ENCODE peak calls at places on chromosomes 5 and 9, in eight cellular contexts. C is neuronal stem cell; L is tibial nerve; Z is upper lobe of right lung; D is left ventricle myocardium inferior; P is CD8-positive, alpha-beta T cell; O is suprapubic skin; B is PC-3. U is an unnamed sample. For H3K4me1, the result is how much of the 10 kb centered on the place peaks cover.

GRCh38 chr5:156474251-156474650 is 147.3 kb downstream of the SGCD start:
- DNase-seq in C (no peak), L (no peak), Z (no peak), D (peak), P (no peak), O (peak), B (no peak), U (no peak)

GRCh38 chr9:109035684-109036423 is 22.6 kb upstream of the CTNNAL1 start:
- DNase-seq in C (no peak), L (peak), Z (no peak), D (no peak), P (no peak), O (no peak), B (peak), U (no peak)

GRCh38 chr9:101026824-101027223 is 1.7 kb upstream of the PLPPR1 start:
- DNase-seq in C (no peak), L (no peak), Z (no peak), D (no peak), P (no peak), O (no peak), B (no peak), U (no peak)

GRCh38 chr9:71783120-71783523 is 14.8 kb upstream of the CEMIP2 start:
- DNase-seq in C (no peak), L (no peak), Z (peak), D (no peak), P (peak), O (peak), B (peak), U (peak)

GRCh38 chr5:90876366-90876765 is 317.8 kb downstream of the ADGRV1 start:
- DNase-seq in C (no peak), L (no peak), Z (no peak), D (no peak), P (no peak), O (no peak), B (no peak), U (no peak)

GRCh38 chr9:127123239-127123935 is 952 bp upstream of the ANGPTL2 start:
- DNase-seq in C (no peak), L (peak), Z (no peak), D (no peak), P (no peak), O (peak), B (no peak), U (peak)

GRCh38 chr9:22357016-22357415 is 89.6 kb upstream of the DMRTA1 start:
- DNase-seq in C (peak), L (no peak), Z (no peak), D (no peak), P (no peak), O (no peak), B (no peak), U (no peak)

GRCh38 chr9:5629312-5630037 is 568 bp downstream of the RIC1 start:
- DNase-seq in C (peak), L (peak), Z (peak), D (peak), P (no peak), O (peak), B (peak), U (peak)

GRCh38 chr9:114382951-114383865 is 4.6 kb downstream of the AKNA start:
- DNase-seq in C (no peak), L (no peak), Z (no peak), D (no peak), P (peak), O (no peak), B (no peak), U (peak)

GRCh38 chr9:124017929-124018730 is 6.6 kb downstream of the LHX2 start:
- DNase-seq in C (no peak), L (no peak), Z (peak), D (no peak), P (no peak), O (peak), B (no peak), U (no peak)

GRCh38 chr5:320524-321232 is 836 bp upstream of the AHRR start:
- DNase-seq in C (no peak), L (no peak), Z (peak), D (no peak), P (no peak), O (peak), B (no peak), U (no peak)

GRCh38 chr9:115385383-115386122 is 267.6 kb upstream of the TNC start:
- DNase-seq in C (no peak), L (no peak), Z (no peak), D (no peak), P (no peak), O (no peak), B (no peak), U (no peak)

GRCh38 chr9:80797841-80798688 is 891.3 kb downstream of the TLE1 start:
- DNase-seq in C (no peak), L (peak), Z (no peak), D (peak), P (no peak), O (no peak), B (no peak), U (no peak)

GRCh38 chr9:100637787-100638186 is 59.9 kb downstream of the CAVIN4 start:
- DNase-seq in C (peak), L (no peak), Z (no peak), D (no peak), P (no peak), O (no peak), B (peak), U (no peak)

GRCh38 chr9:120348951-120349429 is 231.0 kb downstream of the CDK5RAP2 start:
- DNase-seq in C (peak), L (no peak), Z (no peak), D (no peak), P (no peak), O (no peak), B (peak), U (no peak)

GRCh38 chr5:106873558-106873957 is 797.2 kb downstream of the EFNA5 start:
- DNase-seq in C (no peak), L (no peak), Z (no peak), D (no peak), P (no peak), O (peak), B (peak), U (no peak)

GRCh38 chr9:115301581-115301980 is 183.6 kb upstream of the TNC start:
- DNase-seq in C (no peak), L (no peak), Z (no peak), D (no peak), P (no peak), O (no peak), B (no peak), U (no peak)

GRCh38 chr5:113039229-113039628 is 62.6 kb downstream of the DCP2 start:
- DNase-seq in C (no peak), L (no peak), Z (no peak), D (no peak), P (no peak), O (no peak), B (peak), U (no peak)

GRCh38 chr5:68333649-68334549 is 118.3 kb downstream of the PIK3R1 start:
- DNase-seq in C (no peak), L (no peak), Z (no peak), D (no peak), P (no peak), O (no peak), B (peak), U (no peak)

GRCh38 chr5:177362871-177363507 is 5.3 kb downstream of the RGS14 start:
- DNase-seq in C (peak), L (peak), Z (peak), D (peak), P (peak), O (peak), B (peak), U (peak)

GRCh38 chr9:126791406-126792230 is 13.2 kb upstream of the ZBTB43 start:
- DNase-seq in C (no peak), L (no peak), Z (peak), D (no peak), P (no peak), O (no peak), B (peak), U (no peak)

GRCh38 chr9:2015581-2016410 is 649 bp downstream of the SMARCA2 start:
- DNase-seq in C (peak), L (peak), Z (peak), D (peak), P (peak), O (peak), B (peak), U (peak)

GRCh38 chr9:76027426-76027825 is 137.0 kb downstream of the PCSK5 start:
- DNase-seq in C (no peak), L (no peak), Z (no peak), D (no peak), P (no peak), O (no peak), B (no peak), U (no peak)

GRCh38 chr9:78213696-78214095 is 22.2 kb upstream of the CEP78 start:
- DNase-seq in C (no peak), L (no peak), Z (no peak), D (no peak), P (no peak), O (no peak), B (peak), U (no peak)

GRCh38 chr9:73269430-73270101 is 117.9 kb downstream of the ANXA1 start:
- DNase-seq in C (no peak), L (no peak), Z (no peak), D (no peak), P (no peak), O (no peak), B (peak), U (no peak)

DNA sequence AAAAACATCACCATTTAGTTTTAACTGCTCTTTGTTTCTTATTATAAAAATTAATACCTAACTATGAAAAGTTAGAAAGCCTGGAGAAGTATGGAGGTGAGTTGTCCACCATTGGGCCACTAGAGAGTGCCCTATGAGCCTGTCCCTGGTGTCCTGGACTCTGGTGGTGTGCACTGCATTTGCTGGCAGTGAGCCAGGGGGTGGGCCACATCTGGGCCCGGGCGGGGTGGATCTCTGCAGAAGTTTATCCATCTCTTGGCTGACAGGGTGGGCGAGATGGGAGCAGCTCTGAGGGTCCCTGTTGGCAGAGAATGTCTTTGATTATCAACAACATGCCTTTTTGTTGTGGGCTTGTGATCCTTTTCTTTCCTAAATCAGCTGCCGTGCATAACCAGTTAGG is 8.2 kb downstream of the TENT4A start:
- DNase-seq in C (no peak), L (no peak), Z (peak), D (peak), P (no peak), O (peak), B (no peak), U (peak)
- H3K4me1 ChIP-seq in C (under half), L (half or more), Z (half or more), D (half or more), P (half or more), O (half or more), B (under half), U (under half)

GRCh38 chr5:139684881-139685749 is 37.0 kb downstream of the CXXC5 start:
- DNase-seq in C (no peak), L (no peak), Z (no peak), D (peak), P (no peak), O (no peak), B (no peak), U (no peak)
- H3K27ac ChIP-seq in C (no peak), L (peak), Z (no peak), D (peak), P (no peak), O (no peak), B (no peak), U (no peak)

GRCh38 chr5:144202725-144203124 is 32.1 kb downstream of the KCTD16 start:
- DNase-seq in C (no peak), L (no peak), Z (no peak), D (no peak), P (no peak), O (no peak), B (no peak), U (no peak)
- H3K4me1 ChIP-seq in C (under half), L (under half), Z (under half), D (under half), P (under half), O (under half), B (under half), U (under half)

DNA sequence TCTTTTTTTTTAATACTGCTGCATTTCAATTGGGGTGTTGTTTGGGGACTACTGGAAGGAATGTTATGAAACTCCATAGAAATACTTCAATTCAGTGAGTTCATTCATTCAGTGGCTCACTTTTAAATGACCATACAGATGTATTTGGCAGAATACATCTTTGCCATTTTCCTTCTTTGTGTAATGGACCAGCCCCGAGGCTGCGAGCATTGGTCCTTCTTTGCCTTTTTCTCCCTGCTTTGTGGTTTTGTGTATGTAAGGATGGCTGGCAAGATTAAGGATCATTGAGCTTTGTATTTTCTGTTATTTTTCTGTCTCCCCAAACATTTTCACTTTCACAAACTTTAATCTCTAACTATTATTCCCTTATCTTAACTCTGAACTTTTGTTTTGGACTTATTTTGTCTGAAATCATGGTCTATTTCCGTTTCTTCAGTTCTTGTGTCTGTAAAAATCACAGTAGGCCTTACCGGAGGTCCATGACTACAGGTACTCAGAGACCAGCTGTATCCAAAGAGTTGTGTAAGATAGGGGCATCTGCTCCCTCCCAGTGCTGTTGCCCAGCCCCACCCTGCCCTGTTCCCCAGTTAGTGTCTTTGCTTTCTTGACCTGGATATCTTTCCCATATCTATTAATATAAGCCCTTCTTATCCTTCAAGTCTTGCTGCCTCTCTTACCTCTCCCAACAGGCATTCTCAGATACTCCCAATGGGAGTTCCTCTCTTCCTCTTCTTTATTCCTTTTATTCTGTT is 154.3 kb upstream of the DMRT1 start:
- DNase-seq in C (no peak), L (no peak), Z (no peak), D (no peak), P (no peak), O (no peak), B (no peak), U (no peak)
- H3K27ac ChIP-seq in C (no peak), L (no peak), Z (peak), D (peak), P (no peak), O (peak), B (peak), U (no peak)

DNA sequence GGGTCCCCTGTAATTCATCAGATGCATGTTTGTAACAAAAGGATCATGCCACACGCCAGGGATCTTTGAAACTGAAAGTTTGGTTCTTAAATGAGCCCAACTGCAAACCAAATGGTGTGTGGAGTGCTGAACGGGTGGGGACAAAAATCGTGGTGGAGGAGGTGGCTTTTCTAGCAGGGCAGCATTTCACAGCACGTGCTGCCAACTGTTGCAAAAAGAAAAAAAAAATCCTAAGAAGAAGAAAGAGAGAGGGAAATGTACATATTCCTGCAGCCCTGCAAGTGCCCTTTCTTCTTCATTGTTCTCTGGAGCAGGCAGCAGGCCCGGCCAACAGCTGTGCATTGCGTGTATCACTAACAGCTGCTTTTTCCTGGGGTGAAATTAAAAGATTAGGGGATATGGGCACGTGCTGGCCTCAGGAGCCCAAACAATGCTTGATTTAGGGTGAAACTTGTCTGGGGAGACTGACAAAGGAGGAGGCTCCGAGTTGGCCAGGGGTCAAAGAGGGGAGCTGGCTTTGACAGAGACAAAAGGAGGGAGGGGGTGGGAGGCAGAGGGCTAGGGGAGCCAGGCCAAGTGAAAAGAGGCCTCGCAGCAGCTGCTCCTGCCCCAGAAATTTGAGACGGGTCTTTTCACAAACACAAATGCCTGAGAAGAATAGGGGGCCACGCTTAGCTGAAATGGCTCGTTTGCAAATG is 73.0 kb downstream of the GADD45G start:
- DNase-seq in C (peak), L (no peak), Z (no peak), D (no peak), P (no peak), O (no peak), B (no peak), U (no peak)
- H3K4me1 ChIP-seq in C (under half), L (under half), Z (under half), D (under half), P (under half), O (under half), B (under half), U (under half)

GRCh38 chr9:134156564-134157377 is 7.6 kb downstream of the RNU6ATAC start:
- DNase-seq in C (no peak), L (no peak), Z (no peak), D (no peak), P (no peak), O (no peak), B (no peak), U (no peak)

GRCh38 chr9:134155812-134156360 is 8.5 kb downstream of the RNU6ATAC start:
- DNase-seq in C (no peak), L (no peak), Z (no peak), D (no peak), P (no peak), O (no peak), B (no peak), U (no peak)

GRCh38 chr9:134158242-134158641 is 6.1 kb downstream of the RNU6ATAC start:
- DNase-seq in C (no peak), L (no peak), Z (no peak), D (no peak), P (no peak), O (no peak), B (no peak), U (no peak)

GRCh38 chr9:134158753-134159392 is 5.5 kb downstream of the RNU6ATAC start:
- DNase-seq in C (no peak), L (no peak), Z (no peak), D (no peak), P (no peak), O (no peak), B (no peak), U (no peak)

DNA sequence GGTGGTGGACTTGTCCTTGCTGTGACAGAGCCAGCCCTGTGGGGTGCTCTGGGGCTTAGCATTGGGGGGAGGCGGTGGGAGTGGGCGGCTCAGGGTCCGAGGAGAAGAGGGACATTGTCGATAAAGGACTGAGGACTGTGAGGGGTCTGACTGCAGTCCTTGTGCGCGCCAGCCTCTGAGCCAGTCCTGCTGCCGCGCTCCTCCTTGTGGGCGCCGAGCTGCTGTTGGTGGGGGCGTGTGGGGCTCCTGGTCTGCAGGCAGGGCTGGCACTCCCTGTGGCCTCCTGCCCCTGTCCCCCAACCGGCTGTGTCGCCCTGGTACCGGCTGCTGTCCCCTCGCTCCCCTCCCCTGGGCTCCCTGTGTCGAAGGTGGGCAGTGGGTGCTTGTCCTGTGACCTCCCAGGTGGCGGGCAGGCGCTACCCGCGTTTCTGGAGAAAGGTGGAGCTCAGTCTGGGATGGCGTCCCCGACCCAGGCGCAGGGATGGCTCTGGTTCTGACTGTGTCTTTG is 6.9 kb downstream of the RNU6ATAC start:
- DNase-seq in C (no peak), L (no peak), Z (no peak), D (no peak), P (no peak), O (no peak), B (no peak), U (no peak)
- H3K27ac ChIP-seq in C (no peak), L (peak), Z (no peak), D (no peak), P (no peak), O (no peak), B (no peak), U (no peak)

GRCh38 chr5:59276277-59276647 is 617.3 kb downstream of the PDE4D start:
- DNase-seq in C (no peak), L (no peak), Z (no peak), D (no peak), P (no peak), O (no peak), B (no peak), U (no peak)
- H3K4me1 ChIP-seq in C (under half), L (under half), Z (under half), D (under half), P (under half), O (under half), B (under half), U (under half)

DNA sequence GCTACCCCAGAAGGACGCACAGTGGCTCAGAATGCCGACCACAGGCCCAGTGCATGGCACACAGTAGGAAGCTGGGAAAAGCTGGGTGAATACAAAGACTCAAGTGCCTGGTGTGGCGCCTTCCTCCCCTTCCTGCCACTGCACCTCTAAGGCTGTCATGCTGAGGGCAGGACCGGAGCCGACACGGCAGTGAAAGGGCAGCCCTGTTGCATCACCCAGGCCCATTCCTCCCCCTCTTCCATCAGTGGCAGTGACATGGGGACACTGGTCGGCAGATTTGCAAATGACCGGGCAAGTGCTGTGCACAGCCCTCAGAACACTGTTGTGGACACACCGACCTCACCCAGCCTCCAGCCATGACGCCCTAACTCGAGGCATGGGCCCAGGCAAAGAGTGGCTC is 84.0 kb downstream of the STK10 start:
- DNase-seq in C (no peak), L (no peak), Z (no peak), D (peak), P (no peak), O (no peak), B (no peak), U (no peak)
- H3K27ac ChIP-seq in C (peak), L (no peak), Z (peak), D (peak), P (no peak), O (no peak), B (no peak), U (no peak)

GRCh38 chr5:96661101-96661840 is 905 bp upstream of the CAST start:
- DNase-seq in C (peak), L (peak), Z (no peak), D (no peak), P (peak), O (no peak), B (peak), U (peak)

GRCh38 chr5:96662725-96663513 is 743 bp downstream of the CAST start:
- DNase-seq in C (peak), L (peak), Z (peak), D (peak), P (peak), O (peak), B (peak), U (peak)

GRCh38 chr5:96663608-96664007 is 1.4 kb downstream of the CAST start:
- DNase-seq in C (no peak), L (no peak), Z (no peak), D (no peak), P (no peak), O (no peak), B (no peak), U (no peak)

GRCh38 chr5:96661841-96662724 is at the start of gene CAST:
- DNase-seq in C (peak), L (peak), Z (peak), D (peak), P (peak), O (peak), B (peak), U (peak)

GRCh38 chr5:96664669-96665068 is 2.5 kb downstream of the CAST start:
- DNase-seq in C (no peak), L (no peak), Z (no peak), D (no peak), P (no peak), O (no peak), B (no peak), U (no peak)
- H3K4me1 ChIP-seq in C (under half), L (under half), Z (under half), D (half or more), P (under half), O (half or more), B (under half), U (under half)

U was measured in Peyer's patch.